ENCODE peak calls at places on chromosomes 2 and 18, in four cellular contexts. One of them, this sample, is unnamed. For H3K4me1, the result is how much of the 10 kb centered on the place peaks cover.

GRCh38 chr2:120922571-120923332 is 187.1 kb downstream of the GLI2 start:
- DNase-seq in PC-3: no peak
- DNase-seq in A549: no peak
- DNase-seq in kidney: peak
- DNase-seq in this sample: no peak

GRCh38 chr2:175002547-175003274 is 2.5 kb downstream of the CHN1 start:
- DNase-seq in PC-3: peak
- DNase-seq in A549: no peak
- DNase-seq in kidney: no peak
- DNase-seq in this sample: no peak

GRCh38 chr2:207975910-207976309 is 49.4 kb downstream of the PLEKHM3 start:
- DNase-seq in PC-3: no peak
- DNase-seq in A549: no peak
- DNase-seq in kidney: no peak
- DNase-seq in this sample: no peak

GRCh38 chr2:84302513-84303412 is 156.3 kb downstream of the SUCLG1 start:
- DNase-seq in PC-3: peak
- DNase-seq in A549: peak
- DNase-seq in kidney: no peak
- DNase-seq in this sample: no peak

GRCh38 chr2:37083873-37084792 is at the start of the genes GPATCH11 and HEATR5B:
- DNase-seq in PC-3: peak
- DNase-seq in A549: peak
- DNase-seq in kidney: peak
- DNase-seq in this sample: peak

GRCh38 chr2:187431911-187432310 is 16.1 kb downstream of the CALCRL start:
- DNase-seq in PC-3: no peak
- DNase-seq in A549: no peak
- DNase-seq in kidney: no peak
- DNase-seq in this sample: no peak

GRCh38 chr2:11456251-11456650 is 9.7 kb downstream of the E2F6 start:
- DNase-seq in PC-3: no peak
- DNase-seq in A549: no peak
- DNase-seq in kidney: no peak
- DNase-seq in this sample: no peak

GRCh38 chr2:109330056-109330455 is 201.1 kb downstream of the SH3RF3 start:
- DNase-seq in PC-3: peak
- DNase-seq in A549: no peak
- DNase-seq in kidney: no peak
- DNase-seq in this sample: no peak

GRCh38 chr18:54742120-54742519 is 86.2 kb upstream of the RAB27B start:
- DNase-seq in PC-3: no peak
- DNase-seq in A549: no peak
- DNase-seq in kidney: no peak
- DNase-seq in this sample: no peak

GRCh38 chr2:216034065-216034464 is 20.7 kb upstream of the MREG start:
- DNase-seq in PC-3: peak
- DNase-seq in A549: peak
- DNase-seq in kidney: peak
- DNase-seq in this sample: no peak

GRCh38 chr2:216658702-216659231 is 25.5 kb downstream of the IGFBP2 start:
- DNase-seq in PC-3: no peak
- DNase-seq in A549: no peak
- DNase-seq in kidney: no peak
- DNase-seq in this sample: no peak

GRCh38 chr2:37916512-37917082 is 8.5 kb upstream of the RMDN2 start:
- DNase-seq in PC-3: peak
- DNase-seq in A549: peak
- DNase-seq in kidney: peak
- DNase-seq in this sample: peak

GRCh38 chr18:79805926-79806487 is 8.3 kb downstream of the KCNG2 start:
- DNase-seq in PC-3: no peak
- DNase-seq in A549: no peak
- DNase-seq in kidney: peak
- DNase-seq in this sample: no peak

DNA sequence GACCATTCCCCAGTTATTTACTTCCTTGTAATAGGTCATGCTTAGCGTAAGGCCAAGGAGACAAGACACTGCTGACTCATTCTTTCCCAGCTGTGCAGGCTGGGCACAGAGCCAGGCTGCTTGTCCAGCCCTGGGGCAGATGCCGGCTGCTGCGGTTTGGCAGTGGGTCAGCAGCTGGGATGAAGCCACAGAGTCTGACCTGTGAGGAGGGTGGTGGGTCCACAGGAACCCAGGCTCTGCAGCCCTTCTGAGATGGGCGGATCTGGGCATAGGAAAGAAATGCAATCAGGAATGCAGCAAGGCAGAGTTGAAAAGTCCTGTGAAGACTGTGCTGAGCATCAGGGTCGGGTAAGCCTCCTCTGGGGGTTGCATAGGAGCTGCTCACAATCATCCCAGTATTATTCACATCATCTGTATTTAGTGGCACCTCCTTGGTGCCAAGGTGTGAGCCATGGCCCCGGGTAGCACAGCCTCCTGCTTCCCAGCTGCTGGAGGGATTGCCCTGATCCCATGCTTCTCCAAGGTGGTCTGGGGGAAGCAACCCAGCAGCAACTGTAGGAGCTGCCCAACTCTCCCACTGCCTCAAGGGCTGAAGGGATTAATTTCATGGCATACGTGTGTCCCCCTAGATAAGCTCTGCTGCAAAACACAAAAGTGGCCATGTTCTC is 139.0 kb downstream of the DDX1 start:
- DNase-seq in PC-3: peak
- DNase-seq in A549: peak
- DNase-seq in kidney: peak
- DNase-seq in this sample: peak
- H3K27ac ChIP-seq in PC-3: no peak
- H3K27ac ChIP-seq in A549: peak
- H3K27ac ChIP-seq in kidney: no peak
- H3K27ac ChIP-seq in this sample: no peak

GRCh38 chr2:172427256-172427989 is at the start of gene ITGA6:
- DNase-seq in PC-3: peak
- DNase-seq in A549: peak
- DNase-seq in kidney: peak
- DNase-seq in this sample: peak
- TF ChIP-seq CTCF in PC-3: peak
- TF ChIP-seq CTCF in A549: no peak
- TF ChIP-seq CTCF in kidney: peak
- TF ChIP-seq CTCF in this sample: peak

GRCh38 chr2:217897816-217898806 is 104.7 kb downstream of the TNS1 start:
- DNase-seq in PC-3: no peak
- DNase-seq in A549: no peak
- DNase-seq in kidney: peak
- DNase-seq in this sample: no peak

GRCh38 chr2:217900010-217900779 is 102.6 kb downstream of the TNS1 start:
- DNase-seq in PC-3: peak
- DNase-seq in A549: peak
- DNase-seq in kidney: no peak
- DNase-seq in this sample: no peak

GRCh38 chr2:217899231-217900009 is 103.4 kb downstream of the TNS1 start:
- DNase-seq in PC-3: peak
- DNase-seq in A549: peak
- DNase-seq in kidney: peak
- DNase-seq in this sample: no peak

GRCh38 chr2:217895070-217895635 is 107.6 kb downstream of the TNS1 start:
- DNase-seq in PC-3: no peak
- DNase-seq in A549: no peak
- DNase-seq in kidney: peak
- DNase-seq in this sample: no peak

GRCh38 chr2:217897091-217897715 is 105.6 kb downstream of the TNS1 start:
- DNase-seq in PC-3: no peak
- DNase-seq in A549: no peak
- DNase-seq in kidney: peak
- DNase-seq in this sample: no peak
- H3K4me1 ChIP-seq in PC-3: under half
- H3K4me1 ChIP-seq in A549: under half
- H3K4me1 ChIP-seq in kidney: under half
- H3K4me1 ChIP-seq in this sample: under half

GRCh38 chr2:68765739-68766377 is 31.2 kb downstream of the ARHGAP25 start:
- DNase-seq in PC-3: no peak
- DNase-seq in A549: no peak
- DNase-seq in kidney: no peak
- DNase-seq in this sample: no peak
- H3K27ac ChIP-seq in PC-3: no peak
- H3K27ac ChIP-seq in A549: no peak
- H3K27ac ChIP-seq in kidney: peak
- H3K27ac ChIP-seq in this sample: peak